ENCODE peak calls at places on chromosomes 13 and 19, in six cellular contexts. F is AG09309, B is dorsolateral prefrontal cortex, G is colonic mucosa, Q is fibroblast of villous mesenchyme, Y is astrocyte of the spinal cord. E is an unnamed sample.

GRCh38 chr13:98691360-98691759 is 61.1 kb downstream of the SLC15A1 start:
- DNase-seq in F (no peak), B (no peak), G (no peak), Q (no peak), Y (no peak), E (no peak)

GRCh38 chr13:113458218-113459065 is 5.2 kb upstream of the ADPRHL1 start:
- DNase-seq in F (no peak), B (no peak), G (no peak), Q (peak), Y (peak), E (peak)

GRCh38 chr13:101092985-101093384 is 323.3 kb downstream of the NALCN start:
- DNase-seq in F (no peak), B (no peak), G (no peak), Q (no peak), Y (no peak), E (peak)

GRCh38 chr13:45055902-45056648 is 64.2 kb upstream of the GTF2F2 start:
- DNase-seq in F (peak), B (no peak), G (peak), Q (peak), Y (peak), E (peak)

GRCh38 chr13:20435616-20436368 is 89.9 kb downstream of the CRYL1 start:
- DNase-seq in F (no peak), B (no peak), G (no peak), Q (no peak), Y (no peak), E (no peak)

GRCh38 chr19:18340237-18340989 is at the start of gene PGPEP1:
- DNase-seq in F (no peak), B (peak), G (peak), Q (peak), Y (peak), E (peak)

GRCh38 chr13:24683833-24684599 is 3.8 kb downstream of the ATP12A start:
- DNase-seq in F (no peak), B (peak), G (peak), Q (peak), Y (peak), E (peak)

GRCh38 chr19:31548941-31549340 is 199.7 kb upstream of the TSHZ3 start:
- DNase-seq in F (no peak), B (no peak), G (no peak), Q (peak), Y (peak), E (peak)

GRCh38 chr19:18194208-18194530 is 1.2 kb downstream of the MPV17L2 start:
- DNase-seq in F (no peak), B (no peak), G (no peak), Q (no peak), Y (no peak), E (no peak)

GRCh38 chr13:102856603-102857002 is 10.8 kb downstream of the ERCC5 start:
- DNase-seq in F (no peak), B (no peak), G (peak), Q (no peak), Y (peak), E (peak)

GRCh38 chr13:73708393-73708985 is 425.7 kb downstream of the KLF12 start:
- DNase-seq in F (peak), B (peak), G (peak), Q (peak), Y (peak), E (peak)

GRCh38 chr13:80840313-80840976 is 499.5 kb upstream of the SPRY2 start:
- DNase-seq in F (no peak), B (no peak), G (no peak), Q (peak), Y (peak), E (peak)

GRCh38 chr13:30900952-30901749 is 4.9 kb upstream of the MEDAG start:
- DNase-seq in F (no peak), B (no peak), G (no peak), Q (no peak), Y (no peak), E (no peak)

GRCh38 chr13:84237181-84237580 is 354.9 kb upstream of the SLITRK1 start:
- DNase-seq in F (no peak), B (no peak), G (no peak), Q (no peak), Y (no peak), E (no peak)

GRCh38 chr13:26656919-26657318 is 99.4 kb downstream of the WASF3 start:
- DNase-seq in F (peak), B (no peak), G (no peak), Q (peak), Y (peak), E (peak)

GRCh38 chr19:45152504-45153338 is 8.1 kb downstream of the NKPD1 start:
- DNase-seq in F (no peak), B (peak), G (peak), Q (peak), Y (peak), E (peak)

GRCh38 chr13:91652389-91652788 is 254.0 kb downstream of the GPC5 start:
- DNase-seq in F (no peak), B (no peak), G (no peak), Q (no peak), Y (no peak), E (no peak)

GRCh38 chr13:91643394-91643793 is 245.0 kb downstream of the GPC5 start:
- DNase-seq in F (no peak), B (no peak), G (no peak), Q (no peak), Y (no peak), E (no peak)

GRCh38 chr13:91647361-91647970 is 249.0 kb downstream of the GPC5 start:
- DNase-seq in F (no peak), B (no peak), G (peak), Q (no peak), Y (peak), E (no peak)
- TF ChIP-seq CTCF in F (peak), B (peak), G (peak), Q (peak), Y (peak), E (peak)

DNA sequence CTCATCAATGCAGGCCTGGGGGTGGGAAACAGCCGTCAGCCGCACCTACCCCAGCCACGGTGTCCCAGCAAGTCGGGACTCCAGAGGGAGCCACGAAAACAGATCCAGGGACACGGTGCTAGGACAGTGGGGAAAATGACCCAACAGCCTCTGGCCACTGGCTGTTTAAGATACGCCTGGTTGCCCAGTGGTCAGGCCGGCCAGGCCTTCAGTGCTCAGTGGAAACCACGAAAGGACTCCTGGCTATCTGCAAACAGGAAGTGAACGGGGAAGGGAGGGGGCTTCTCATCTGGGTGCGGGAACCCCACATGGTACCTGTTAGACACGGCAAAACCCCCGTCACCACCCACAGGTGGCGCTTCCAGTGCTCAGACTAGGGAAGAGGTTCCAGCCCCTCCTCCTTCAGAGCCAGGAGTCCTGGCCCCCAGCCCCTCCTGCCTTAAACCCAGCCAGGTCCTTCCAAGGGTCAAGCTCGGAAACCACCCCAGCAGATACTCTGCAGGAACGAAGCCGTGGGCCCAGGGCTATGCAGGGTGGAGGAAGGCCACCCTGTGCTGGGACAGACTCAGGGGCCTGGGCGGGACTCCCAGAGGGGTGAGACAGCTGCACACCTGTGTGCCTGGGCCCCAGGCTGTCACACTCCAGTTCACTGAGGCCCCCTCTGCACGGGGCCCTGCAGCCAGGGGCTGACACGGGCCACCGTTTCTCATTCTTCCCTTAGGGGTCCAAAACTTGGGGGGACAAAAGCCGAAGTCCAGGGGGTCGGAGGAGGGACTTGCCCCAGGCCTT is 4.5 kb downstream of the PPP1R12C start:
- DNase-seq in F (no peak), B (no peak), G (no peak), Q (peak), Y (no peak), E (no peak)
- H3K4me3 ChIP-seq in F (no peak), B (peak), G (no peak), Q (no peak), Y (no peak), E (no peak)

GRCh38 chr19:50835785-50836542 is 2.6 kb upstream of the KLK15 start:
- DNase-seq in F (no peak), B (peak), G (peak), Q (peak), Y (peak), E (peak)
- TF ChIP-seq CTCF in F (no peak), B (no peak), G (no peak), Q (no peak), Y (no peak), E (no peak)

GRCh38 chr19:33299061-33299665 is 3.2 kb downstream of the CEBPA start:
- DNase-seq in F (no peak), B (no peak), G (no peak), Q (no peak), Y (no peak), E (no peak)
- H3K4me3 ChIP-seq in F (no peak), B (peak), G (no peak), Q (no peak), Y (no peak), E (no peak)

DNA sequence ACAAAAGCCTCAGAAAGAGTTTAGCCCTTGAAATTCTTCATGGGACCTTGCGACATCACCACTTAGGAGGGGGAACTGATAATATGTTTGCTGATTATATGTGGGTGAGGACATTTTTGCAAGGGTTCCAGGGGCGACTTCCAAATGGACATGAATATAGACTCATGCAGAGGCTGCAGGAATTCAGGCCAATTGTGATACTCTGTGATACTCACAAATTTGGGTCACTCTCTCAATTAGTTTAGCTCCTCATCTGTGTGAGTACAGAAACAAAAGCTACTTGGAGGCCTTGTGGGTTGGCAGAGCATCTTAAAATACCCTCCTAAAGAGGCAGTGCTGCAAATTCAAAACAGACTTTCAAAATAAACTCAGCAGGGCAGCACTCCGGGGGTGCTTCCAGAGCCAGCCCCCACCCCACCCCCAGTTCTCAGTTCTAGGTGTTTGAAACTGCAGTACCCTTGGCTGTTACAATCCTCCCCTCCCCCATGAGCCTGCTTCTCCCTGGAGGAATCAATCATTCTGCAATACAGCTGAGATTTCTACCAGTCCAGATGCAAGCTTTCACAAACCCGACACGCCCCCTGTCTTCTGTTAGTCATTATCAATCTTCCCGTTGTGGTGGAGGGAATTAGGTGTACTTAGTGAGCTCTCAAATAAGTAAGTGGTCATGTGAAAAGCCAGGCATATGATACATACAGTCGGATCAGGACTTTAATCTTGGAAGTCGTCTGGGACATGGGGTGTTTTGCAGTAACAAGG is 96.9 kb upstream of the MBNL2 start:
- DNase-seq in F (no peak), B (no peak), G (peak), Q (peak), Y (peak), E (peak)
- TF ChIP-seq CTCF in F (no peak), B (peak), G (no peak), Q (peak), Y (peak), E (no peak)

GRCh38 chr19:57651654-57651996 is 17.1 kb upstream of the ZSCAN4 start:
- DNase-seq in F (no peak), B (no peak), G (no peak), Q (no peak), Y (no peak), E (no peak)
- H3K4me3 ChIP-seq in F (no peak), B (no peak), G (no peak), Q (no peak), Y (no peak), E (no peak)

GRCh38 chr19:42313096-42313839 is at the start of gene TMEM145:
- DNase-seq in F (no peak), B (peak), G (no peak), Q (peak), Y (no peak), E (peak)
- TF ChIP-seq CTCF in F (peak), B (peak), G (no peak), Q (no peak), Y (peak), E (no peak)